ENCODE peak calls at places on chromosomes 5 and 9, in eight cellular contexts. C, O, K, J, B, F, N and X are unnamed samples.

GRCh38 chr5:1103505-1104326 is 8.1 kb downstream of the SLC12A7 start:
- DNase-seq in B (no peak), J (peak; percentile 91), K (peak; percentile 64), O (no peak), N (peak; percentile 82), C (no peak), F (peak; percentile 84), X (no peak)

GRCh38 chr9:80417211-80417773 is 845.5 kb downstream of the TLE4 start:
- DNase-seq in B (no peak), N (no peak), C (no peak), K (no peak), O (no peak), F (no peak), J (no peak), X (no peak)

GRCh38 chr5:415928-416635 is 26.9 kb upstream of the EXOC3 start:
- DNase-seq in K (no peak), C (peak; percentile 20), J (no peak), F (no peak), N (peak; percentile 54), O (no peak), B (no peak), X (no peak)

GRCh38 chr5:43833966-43834365 is 231.0 kb downstream of the NNT start:
- DNase-seq in B (no peak), C (no peak), K (no peak), J (no peak), N (no peak), O (no peak), F (no peak), X (no peak)

GRCh38 chr9:122265265-122265900 is 701 bp downstream of the MRRF start:
- DNase-seq in J (peak; percentile 43), O (peak; percentile 14), K (peak; percentile 5), F (no peak), C (no peak), N (peak; percentile 18), B (no peak), X (no peak)

GRCh38 chr5:175746851-175747250 is 89.0 kb downstream of the HRH2 start:
- DNase-seq in J (no peak), C (peak; percentile 58), K (no peak), O (no peak), N (no peak), B (peak; percentile 61), F (no peak), X (no peak)

GRCh38 chr5:81303563-81303962 is 2.2 kb downstream of the ZCCHC9 start:
- DNase-seq in N (no peak), J (no peak), K (no peak), F (no peak), B (peak; percentile 52), C (no peak), O (peak; percentile 27), X (no peak)

GRCh38 chr9:76667521-76667957 is 96.7 kb upstream of the PCA3 start:
- DNase-seq in K (no peak), N (no peak), F (no peak), C (no peak), J (no peak), O (peak; percentile 54), B (no peak), X (no peak)

GRCh38 chr5:151030377-151030776 is 10.0 kb downstream of the GPX3 start:
- DNase-seq in B (no peak), O (no peak), F (no peak), N (no peak), J (peak; percentile 53), C (no peak), K (no peak), X (no peak)

GRCh38 chr5:98705841-98706240 is 67.6 kb upstream of the RGMB start:
- DNase-seq in O (peak; percentile 26), C (no peak), N (no peak), F (no peak), K (no peak), J (no peak), B (no peak), X (no peak)

GRCh38 chr5:113000466-113000865 is 23.9 kb downstream of the DCP2 start:
- DNase-seq in F (no peak), K (no peak), B (peak; percentile 27), N (no peak), O (peak; percentile 25), C (no peak), J (no peak), X (no peak)

GRCh38 chr5:15124461-15124860 is 252.9 kb upstream of the ANKH start:
- DNase-seq in K (no peak), C (no peak), J (no peak), O (no peak), F (no peak), B (no peak), N (no peak), X (no peak)

GRCh38 chr5:72241346-72242003 is 78.6 kb downstream of the MRPS27 start:
- DNase-seq in F (no peak), B (no peak), C (peak; percentile 71), O (no peak), N (no peak), K (no peak), J (no peak), X (no peak)

GRCh38 chr5:132674671-132675506 is 1.1 kb downstream of the IL4 start:
- DNase-seq in K (peak; percentile 68), B (peak; percentile 97), N (no peak), O (peak; percentile 96), C (no peak), F (no peak), J (no peak), X (no peak)

GRCh38 chr9:133905493-133905892 is 86.6 kb downstream of the VAV2 start:
- DNase-seq in F (no peak), K (no peak), B (no peak), C (no peak), J (no peak), N (no peak), O (no peak), X (no peak)

GRCh38 chr5:57778528-57779175 is 296.0 kb upstream of the ACTBL2 start:
- DNase-seq in J (no peak), O (no peak), F (no peak), N (no peak), C (peak; percentile 15), K (no peak), B (no peak), X (no peak)

GRCh38 chr5:157540707-157541451 is 34.7 kb downstream of the ADAM19 start:
- DNase-seq in O (peak; percentile 77), C (peak; percentile 15), K (no peak), B (no peak), N (peak; percentile 43), F (peak; percentile 39), J (peak; percentile 51), X (no peak)

GRCh38 chr9:107625383-107625984 is 135.9 kb upstream of the KLF4 start:
- DNase-seq in J (no peak), F (no peak), N (no peak), O (no peak), B (no peak), C (no peak), K (no peak), X (no peak)

GRCh38 chr9:102225806-102226441 is 487.5 kb upstream of the GRIN3A start:
- DNase-seq in B (no peak), K (no peak), C (no peak), F (no peak), N (no peak), J (no peak), O (peak; percentile 2), X (no peak)

GRCh38 chr9:136975624-136976023 is 1.7 kb upstream of the PTGDS start:
- DNase-seq in N (no peak), J (no peak), K (no peak), C (peak; percentile 37), O (peak; percentile 17), F (no peak), B (no peak), X (no peak)
- TF ChIP-seq CTCF in N (no peak), J (no peak), K (no peak), C (peak; percentile 40), O (peak; percentile 32), F (no peak), B (no peak), X (no peak)

GRCh38 chr5:10030219-10030831 is 219.4 kb downstream of the ATPSCKMT start:
- DNase-seq in J (peak; percentile 32), F (no peak), O (peak; percentile 37), C (peak; percentile 59), B (no peak), K (peak; percentile 39), N (no peak), X (no peak)
- TF ChIP-seq CTCF in J (no peak), F (no peak), O (peak; percentile 44), C (peak; percentile 68), B (no peak), K (peak; percentile 44), N (no peak), X (no peak)

DNA sequence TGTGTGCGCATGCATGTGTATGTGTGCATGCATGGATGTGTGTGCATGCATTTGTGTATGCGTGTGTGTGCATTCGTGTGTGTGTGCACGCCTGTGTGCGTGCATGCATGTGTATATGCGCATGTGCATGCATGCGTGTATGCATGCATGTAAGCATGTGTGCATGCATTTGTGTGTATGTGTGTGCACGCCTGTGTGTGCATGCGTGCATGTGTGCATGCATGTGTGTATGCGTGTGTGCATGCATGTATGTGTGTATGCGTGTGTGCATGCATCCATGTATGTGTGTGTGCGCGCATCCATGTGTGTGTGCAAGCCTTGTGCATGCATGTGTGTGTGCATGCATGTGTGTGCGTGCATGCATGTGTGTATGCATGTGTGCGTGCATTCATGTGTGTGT is 276.8 kb downstream of the PBX3 start:
- DNase-seq in N (no peak), K (no peak), B (no peak), C (no peak), O (no peak), J (no peak), F (no peak), X (no peak)
- TF ChIP-seq CTCF in N (no peak), K (no peak), B (no peak), C (no peak), O (no peak), J (no peak), F (no peak), X (no peak)

DNA sequence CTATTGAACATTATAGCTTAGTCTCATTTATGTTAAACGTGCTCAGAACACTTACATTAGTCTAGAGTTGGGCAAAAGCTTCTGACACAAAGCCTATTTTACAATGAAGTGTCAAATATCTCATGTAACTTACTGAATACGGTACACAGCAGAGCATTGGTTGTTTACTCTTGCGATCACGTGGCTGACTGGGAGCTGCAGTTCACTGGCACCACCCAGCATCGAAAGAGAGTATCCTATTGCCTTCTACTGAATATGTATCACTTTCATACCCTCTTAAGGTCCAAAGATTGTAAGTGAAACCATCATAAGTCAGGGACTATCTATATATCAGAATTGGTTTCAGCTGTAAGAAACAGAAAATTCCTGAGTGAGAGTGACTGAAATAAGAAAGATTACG is 42.6 kb upstream of the OSMR start:
- DNase-seq in F (no peak), K (no peak), C (no peak), J (no peak), O (no peak), B (no peak), N (no peak), X (no peak)
- TF ChIP-seq CTCF in F (no peak), K (no peak), C (no peak), J (no peak), O (no peak), B (no peak), N (no peak), X (no peak)